ENCODE peak calls at places on chromosomes 11 and 22, in four cellular contexts. Y, S, K and F are unnamed samples.

GRCh38 chr11:123073343-123074057 is 11.6 kb upstream of the HSPA8 start:
- ATAC-seq in S (no peak), Y (no peak), K (no peak), F (no peak)

GRCh38 chr11:35525501-35526175 is at the start of gene PAMR1:
- ATAC-seq in K (no peak), S (peak), Y (peak), F (peak)

GRCh38 chr11:114251797-114252327 is 44.3 kb upstream of the NNMT start:
- ATAC-seq in S (no peak), Y (peak), K (no peak), F (no peak)

GRCh38 chr22:37092997-37093396 is 16.5 kb downstream of the TMPRSS6 start:
- ATAC-seq in K (no peak), Y (no peak), S (no peak), F (no peak)

GRCh38 chr11:96470521-96470920 is 80.7 kb downstream of the JRKL start:
- ATAC-seq in S (no peak), Y (no peak), K (no peak), F (no peak)

GRCh38 chr11:79437274-79437980 is 3.4 kb downstream of the TENM4 start:
- ATAC-seq in S (peak), K (no peak), Y (peak), F (peak)

GRCh38 chr22:46933526-46933925 is 171.1 kb downstream of the TBC1D22A start:
- ATAC-seq in Y (no peak), S (no peak), K (no peak), F (no peak)

GRCh38 chr11:71247551-71248250 is 4.7 kb downstream of the SHANK2 start:
- ATAC-seq in Y (peak), K (no peak), S (no peak), F (no peak)

GRCh38 chr11:113465786-113466185 is 9.4 kb downstream of the DRD2 start:
- ATAC-seq in K (no peak), Y (no peak), S (no peak), F (no peak)

GRCh38 chr22:45852826-45853225 is 124.1 kb downstream of the WNT7B start:
- ATAC-seq in S (no peak), K (no peak), Y (no peak), F (no peak)

GRCh38 chr11:88484873-88485621 is 147.5 kb upstream of the CTSC start:
- ATAC-seq in Y (peak), S (peak), K (peak), F (no peak)

GRCh38 chr11:130865772-130866114 is 50.5 kb downstream of the SNX19 start:
- ATAC-seq in S (no peak), Y (no peak), K (peak), F (no peak)

GRCh38 chr22:33896801-33897620 is 23.3 kb downstream of the LARGE1 start:
- ATAC-seq in S (no peak), Y (peak), K (no peak), F (no peak)

GRCh38 chr22:17548756-17549035 is 14.6 kb upstream of the SLC25A18 start:
- ATAC-seq in Y (no peak), S (no peak), K (no peak), F (no peak)

GRCh38 chr11:34331736-34332135 is 26.1 kb downstream of the ABTB2 start:
- ATAC-seq in K (no peak), S (peak), Y (no peak), F (no peak)

DNA sequence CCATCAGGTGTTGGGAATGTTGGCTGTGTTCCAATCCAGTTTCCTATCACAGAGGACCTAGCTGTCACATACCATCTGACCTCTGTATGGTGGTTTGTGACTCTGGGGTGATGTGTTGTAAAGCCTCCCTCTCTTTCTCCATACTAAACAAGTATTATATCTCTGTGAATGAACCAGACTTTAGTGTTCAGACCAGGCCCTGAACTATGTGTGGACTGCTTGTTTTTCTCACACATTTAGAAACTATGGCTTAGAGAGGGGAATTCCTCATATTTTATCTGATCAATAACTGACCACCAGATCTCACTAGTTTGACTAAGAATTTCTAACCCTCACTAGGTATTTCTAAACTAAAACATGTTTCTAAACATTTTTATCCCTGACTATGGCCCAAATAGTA is 17.5 kb downstream of the NCR3LG1 start:
- ATAC-seq in K (no peak), Y (no peak), S (no peak), F (no peak)
- TF ChIP-seq POLR2AphosphoS5 in K (no peak), Y (no peak), S (no peak), F (no peak)

GRCh38 chr11:118659314-118659939 is 20.0 kb downstream of the TREH start:
- ATAC-seq in K (peak), Y (peak), S (peak), F (peak)
- TF ChIP-seq POLR2AphosphoS5 in K (no peak), Y (no peak), S (peak), F (peak)

DNA sequence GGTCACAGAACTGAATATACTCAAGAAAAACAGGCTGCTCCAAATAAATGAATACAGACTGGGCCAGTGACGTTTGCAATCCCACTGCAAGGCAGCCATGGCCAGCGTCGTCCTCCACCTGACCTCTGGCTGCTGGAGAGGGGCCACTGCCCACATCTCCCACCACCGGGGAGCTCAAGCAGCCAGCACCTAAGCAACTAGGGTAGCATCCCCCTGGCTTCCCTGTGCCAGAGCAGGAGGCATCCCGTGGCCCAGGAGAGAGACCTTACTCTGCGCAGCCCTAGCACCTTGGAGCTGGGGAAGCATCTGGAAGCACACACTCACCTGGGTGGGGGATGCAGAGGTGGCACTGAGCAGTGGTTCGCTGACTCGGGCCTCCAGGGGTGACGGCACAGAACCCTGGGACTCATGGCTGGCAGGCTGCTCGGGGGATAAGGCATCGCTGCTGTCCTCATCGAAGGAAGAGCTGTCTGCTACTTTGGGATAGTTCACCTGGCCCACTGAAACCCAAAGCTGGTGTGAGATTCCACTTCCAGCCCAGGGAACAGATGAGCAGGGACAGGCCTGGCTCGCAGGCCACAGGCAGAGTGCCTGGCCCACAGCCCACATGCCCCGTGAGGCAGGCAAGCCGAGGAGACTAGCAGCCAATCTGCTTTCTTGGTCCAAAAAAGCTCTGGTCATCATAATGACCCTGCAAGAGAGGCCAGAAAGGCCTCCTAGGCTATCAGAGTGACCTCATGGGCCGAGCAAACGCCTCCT is 53.7 kb downstream of the SGSM3 start:
- ATAC-seq in K (no peak), Y (no peak), S (no peak), F (no peak)
- TF ChIP-seq POLR2AphosphoS5 in K (no peak), Y (no peak), S (no peak), F (no peak)

GRCh38 chr11:116857316-116857715 is 19.9 kb upstream of the APOA1 start:
- ATAC-seq in Y (no peak), K (no peak), S (no peak), F (no peak)

GRCh38 chr11:116860303-116860702 is 22.9 kb upstream of the APOA1 start:
- ATAC-seq in K (no peak), Y (no peak), S (no peak), F (no peak)

GRCh38 chr11:116856423-116856822 is 19.0 kb upstream of the APOA1 start:
- ATAC-seq in K (no peak), Y (no peak), S (no peak), F (no peak)

GRCh38 chr11:116859175-116859574 is 21.8 kb upstream of the APOA1 start:
- ATAC-seq in K (no peak), Y (no peak), S (no peak), F (no peak)

GRCh38 chr11:116857936-116858335 is 20.5 kb upstream of the APOA1 start:
- ATAC-seq in Y (no peak), S (no peak), K (no peak), F (no peak)
- TF ChIP-seq POLR2AphosphoS5 in Y (no peak), S (no peak), K (no peak), F (no peak)

GRCh38 chr11:125591659-125592304 is 870 bp upstream of the STT3A start:
- ATAC-seq in S (peak), Y (peak), K (peak), F (peak)
- TF ChIP-seq POLR2AphosphoS5 in S (no peak), Y (no peak), K (no peak), F (peak)

GRCh38 chr22:41222846-41223507 is 17.8 kb downstream of the CHADL start:
- ATAC-seq in S (peak), Y (no peak), K (peak), F (no peak)

GRCh38 chr22:41229215-41229614 is 11.5 kb downstream of the CHADL start:
- ATAC-seq in Y (no peak), K (no peak), S (no peak), F (no peak)

GRCh38 chr22:41226728-41227655 is 13.7 kb downstream of the CHADL start:
- ATAC-seq in K (no peak), S (no peak), Y (no peak), F (peak)

GRCh38 chr22:41217553-41218157 is 12.5 kb downstream of the L3MBTL2 start:
- ATAC-seq in S (no peak), Y (peak), K (no peak), F (peak)

GRCh38 chr22:41223535-41223934 is 17.2 kb downstream of the CHADL start:
- ATAC-seq in Y (no peak), S (no peak), K (peak), F (no peak)
- TF ChIP-seq POLR2AphosphoS5 in Y (no peak), S (no peak), K (no peak), F (no peak)

DNA sequence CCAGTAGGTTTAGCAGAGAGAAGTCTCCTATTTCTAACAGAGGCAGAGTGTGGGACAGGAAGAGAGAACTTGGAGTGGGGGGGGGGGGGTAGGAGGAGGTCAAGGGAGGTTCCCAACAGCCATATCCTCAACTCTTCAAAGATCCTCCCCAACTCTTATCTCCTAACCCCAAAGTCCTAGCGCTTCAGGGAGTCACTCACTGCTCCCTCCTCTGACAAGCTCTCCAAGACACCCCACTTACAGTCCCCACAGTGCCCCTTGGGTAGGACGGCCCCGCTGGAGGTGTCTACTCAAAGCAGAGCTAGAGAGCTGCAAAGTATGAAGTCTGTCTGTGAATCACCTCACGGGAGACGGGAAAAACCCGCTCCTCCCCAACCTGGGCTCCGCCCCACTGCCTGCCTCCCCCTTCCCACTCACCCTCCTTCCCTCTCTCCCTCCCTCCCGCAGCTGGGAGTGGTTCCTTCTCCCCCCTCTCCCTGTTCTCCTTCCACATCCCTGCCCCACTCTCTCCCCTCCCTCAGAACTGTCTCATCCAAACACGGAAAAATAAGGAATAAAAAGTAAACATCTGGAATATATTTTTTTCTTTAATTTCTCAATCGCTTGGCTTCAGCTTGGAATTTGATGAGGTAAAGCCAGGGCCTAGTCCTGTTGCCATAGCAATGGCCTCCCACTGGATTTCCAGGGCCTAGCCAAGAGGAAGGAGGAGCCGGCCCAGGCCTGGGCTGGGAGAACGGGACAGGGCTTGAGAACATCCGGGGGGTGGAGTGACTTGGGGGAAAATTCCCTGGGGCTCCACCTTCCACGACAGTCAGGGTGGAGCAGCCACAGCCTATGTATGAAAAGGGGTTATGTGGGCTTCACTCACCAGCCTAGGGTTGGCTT is 2.5 kb downstream of the TNKS1BP1 start:
- ATAC-seq in Y (peak), S (peak), K (peak), F (peak)
- TF ChIP-seq POLR2AphosphoS5 in Y (no peak), S (no peak), K (no peak), F (peak)

GRCh38 chr11:62547691-62548281 is 1.2 kb upstream of the AHNAK start:
- ATAC-seq in Y (no peak), S (peak), K (peak), F (no peak)
- TF ChIP-seq POLR2AphosphoS5 in Y (no peak), S (no peak), K (peak), F (peak)